ENCODE peak calls at places on chromosomes 1 and 21, in five cellular contexts. V is small intestine, E is endothelial cell of umbilical vein, O is uterus, W is esophagus muscularis mucosa. Y is an unnamed sample.

GRCh38 chr1:172477216-172477615 is 33.3 kb upstream of the PIGC start:
- DNase-seq in V (no peak), E (no peak), O (no peak), W (no peak), Y (no peak)

GRCh38 chr1:29685387-29685786 is 449.1 kb downstream of the PTPRU start:
- DNase-seq in V (no peak), E (no peak), O (no peak), W (no peak), Y (no peak)

GRCh38 chr1:88973520-88974137 is 18.8 kb downstream of the KYAT3 start:
- DNase-seq in V (peak; percentile 45), E (peak; percentile 55), O (no peak), W (no peak), Y (no peak)

GRCh38 chr1:171860696-171861095 is 19.4 kb downstream of the DNM3 start:
- DNase-seq in V (no peak), E (no peak), O (no peak), W (no peak), Y (no peak)

GRCh38 chr21:46287541-46287940 is 1.4 kb downstream of the YBEY start:
- DNase-seq in V (no peak), E (no peak), O (no peak), W (no peak), Y (no peak)

GRCh38 chr1:212368073-212368484 is 46.6 kb downstream of the PACC1 start:
- DNase-seq in V (peak; percentile 77), E (peak; percentile 68), O (no peak), W (no peak), Y (peak; percentile 27)

GRCh38 chr1:50023292-50024159 is at the start of gene AGBL4:
- DNase-seq in V (peak; percentile 13), E (peak; percentile 5), O (peak; percentile 15), W (no peak), Y (peak; percentile 8)

GRCh38 chr1:112744019-112744578 is 29.0 kb upstream of the PPM1J start:
- DNase-seq in V (peak; percentile 23), E (peak; percentile 25), O (peak; percentile 26), W (no peak), Y (no peak)

GRCh38 chr1:205056188-205056611 is 13.2 kb downstream of the CNTN2 start:
- DNase-seq in V (no peak), E (no peak), O (no peak), W (no peak), Y (no peak)

GRCh38 chr1:33815061-33815460 is 48.8 kb upstream of the HMGB4 start:
- DNase-seq in V (no peak), E (no peak), O (no peak), W (no peak), Y (no peak)

GRCh38 chr1:107016376-107016978 is 40.0 kb upstream of the PRMT6 start:
- DNase-seq in V (no peak), E (no peak), O (no peak), W (no peak), Y (no peak)

GRCh38 chr1:197559655-197560054 is 215.6 kb downstream of the DENND1B start:
- DNase-seq in V (no peak), E (no peak), O (no peak), W (no peak), Y (no peak)

GRCh38 chr1:169809370-169810095 is 14.8 kb upstream of the METTL18 start:
- DNase-seq in V (peak; percentile 38), E (peak; percentile 58), O (no peak), W (no peak), Y (no peak)

GRCh38 chr1:109625601-109626560 is 6.2 kb downstream of the AMPD2 start:
- DNase-seq in V (no peak), E (no peak), O (no peak), W (peak; percentile 88), Y (no peak)

GRCh38 chr1:19776933-19777332 is 22.8 kb downstream of the TMCO4 start:
- DNase-seq in V (no peak), E (no peak), O (no peak), W (no peak), Y (no peak)

GRCh38 chr1:247471445-247472016 is 13.6 kb upstream of the OR2B11 start:
- DNase-seq in V (no peak), E (no peak), O (no peak), W (peak; percentile 83), Y (no peak)

GRCh38 chr1:235867903-235868469 is 1.3 kb upstream of the LYST start:
- DNase-seq in V (no peak), E (no peak), O (no peak), W (no peak), Y (peak; percentile 88)
- H3K4me3 ChIP-seq in V (no peak overlapping the region), E (no peak overlapping the region), O (no peak overlapping the region), W (peak overlapping the region; percentile 80), Y (peak overlapping the region; percentile 84)

DNA sequence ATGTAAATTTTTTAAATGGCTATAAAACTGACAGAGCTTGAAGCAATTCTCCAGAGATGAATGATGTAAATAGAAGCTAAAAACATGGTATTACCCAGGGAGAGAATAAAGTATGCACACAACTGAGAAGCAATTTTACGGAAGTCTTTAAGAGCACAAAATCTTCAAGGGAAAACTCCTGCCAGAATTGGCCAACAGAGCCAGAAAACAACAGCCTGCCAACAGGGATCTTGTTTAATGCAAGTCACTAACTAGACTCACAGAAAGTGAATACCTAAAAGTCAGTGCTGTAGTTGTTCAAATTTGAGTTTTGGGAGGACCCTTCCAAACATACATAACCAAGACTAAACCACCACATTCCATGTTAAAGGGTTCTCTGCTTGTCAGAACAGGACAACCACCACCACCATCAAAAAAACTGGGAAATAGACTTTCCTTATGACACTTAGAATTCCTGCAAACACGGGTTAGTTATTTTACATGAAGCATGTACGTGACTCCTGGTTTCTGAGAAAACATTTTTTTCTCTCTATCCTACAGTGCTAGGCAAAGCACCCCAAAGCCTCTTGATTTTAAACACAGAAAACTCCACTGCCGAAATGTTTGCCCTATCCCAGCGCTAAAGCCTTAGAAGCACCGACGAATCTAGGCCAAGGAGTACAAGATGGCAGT is 1.6 kb downstream of the EPS15 start:
- DNase-seq in V (peak; percentile 31), E (peak; percentile 49), O (no peak), W (no peak), Y (no peak)
- H3K4me1 ChIP-seq in V (peaks cover 6% of the 10 kb centered on the region), E (peaks cover 30% of the 10 kb centered on the region), O (peaks cover 5% of the 10 kb centered on the region), W (peaks cover 35% of the 10 kb centered on the region), Y (peaks cover 51% of the 10 kb centered on the region)

GRCh38 chr1:156497743-156498446 is 2.7 kb downstream of the MEF2D start:
- DNase-seq in V (no peak), E (no peak), O (no peak), W (no peak), Y (no peak)

GRCh38 chr1:156496211-156496761 is 4.3 kb downstream of the MEF2D start:
- DNase-seq in V (no peak), E (no peak), O (no peak), W (no peak), Y (no peak)

GRCh38 chr1:156495401-156496140 is 5.0 kb downstream of the MEF2D start:
- DNase-seq in V (no peak), E (no peak), O (peak; percentile 62), W (no peak), Y (no peak)

GRCh38 chr1:156498447-156499193 is 2.0 kb downstream of the MEF2D start:
- DNase-seq in V (no peak), E (peak; percentile 86), O (no peak), W (no peak), Y (no peak)

GRCh38 chr1:156497078-156497742 is 3.4 kb downstream of the MEF2D start:
- DNase-seq in V (peak; percentile 57), E (no peak), O (no peak), W (no peak), Y (no peak)
- H3K4me3 ChIP-seq in V (peak overlapping the region; percentile 7), E (no peak overlapping the region), O (no peak overlapping the region), W (peak overlapping the region; percentile 92), Y (peak overlapping the region; percentile 31)

GRCh38 chr1:51488372-51489050 is 30.6 kb downstream of the EPS15 start:
- DNase-seq in V (no peak), E (peak; percentile 38), O (no peak), W (no peak), Y (no peak)

GRCh38 chr1:51491166-51491981 is 27.7 kb downstream of the EPS15 start:
- DNase-seq in V (peak; percentile 67), E (no peak), O (no peak), W (no peak), Y (no peak)

GRCh38 chr1:51487628-51488027 is 31.4 kb downstream of the EPS15 start:
- DNase-seq in V (peak; percentile 80), E (no peak), O (no peak), W (no peak), Y (no peak)

GRCh38 chr1:51494138-51494830 is 24.8 kb downstream of the EPS15 start:
- DNase-seq in V (peak; percentile 74), E (no peak), O (no peak), W (no peak), Y (no peak)

DNA sequence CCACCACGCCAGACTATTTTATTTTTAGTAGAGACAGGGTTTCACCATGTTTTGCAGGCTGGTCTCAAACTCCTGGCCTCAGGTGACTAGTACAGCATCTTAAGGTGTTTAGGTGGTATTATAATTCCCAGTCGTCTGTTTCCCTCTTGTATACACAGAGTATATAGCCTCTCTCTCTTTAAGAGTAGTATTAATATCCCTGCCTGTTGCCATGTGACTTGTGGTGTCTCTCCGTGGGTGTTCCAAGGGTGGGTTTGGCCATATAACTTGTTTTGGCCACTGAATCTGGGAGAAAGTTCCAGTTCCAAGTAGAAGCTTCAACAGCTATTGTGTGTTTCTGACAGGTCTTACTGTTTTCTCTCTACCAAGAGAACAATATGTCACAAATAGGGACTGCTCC is 29.6 kb downstream of the EPS15 start:
- DNase-seq in V (no peak), E (no peak), O (no peak), W (no peak), Y (no peak)
- H3K4me1 ChIP-seq in V (peaks cover 12% of the 10 kb centered on the region), E (peaks cover 4% of the 10 kb centered on the region), O (no peaks in the 10 kb centered on the region), W (peaks cover 39% of the 10 kb centered on the region), Y (peaks cover 35% of the 10 kb centered on the region)

GRCh38 chr1:24748191-24749121 is 3.2 kb downstream of the CLIC4 start:
- DNase-seq in V (no peak), E (no peak), O (no peak), W (no peak), Y (no peak)

GRCh38 chr1:24751833-24752232 is 6.6 kb downstream of the CLIC4 start:
- DNase-seq in V (no peak), E (no peak), O (no peak), W (no peak), Y (no peak)

GRCh38 chr1:24749257-24749656 is 4.0 kb downstream of the CLIC4 start:
- DNase-seq in V (no peak), E (no peak), O (no peak), W (no peak), Y (no peak)

GRCh38 chr1:24752305-24752704 is 7.1 kb downstream of the CLIC4 start:
- DNase-seq in V (no peak), E (no peak), O (no peak), W (peak; percentile 62), Y (no peak)

DNA sequence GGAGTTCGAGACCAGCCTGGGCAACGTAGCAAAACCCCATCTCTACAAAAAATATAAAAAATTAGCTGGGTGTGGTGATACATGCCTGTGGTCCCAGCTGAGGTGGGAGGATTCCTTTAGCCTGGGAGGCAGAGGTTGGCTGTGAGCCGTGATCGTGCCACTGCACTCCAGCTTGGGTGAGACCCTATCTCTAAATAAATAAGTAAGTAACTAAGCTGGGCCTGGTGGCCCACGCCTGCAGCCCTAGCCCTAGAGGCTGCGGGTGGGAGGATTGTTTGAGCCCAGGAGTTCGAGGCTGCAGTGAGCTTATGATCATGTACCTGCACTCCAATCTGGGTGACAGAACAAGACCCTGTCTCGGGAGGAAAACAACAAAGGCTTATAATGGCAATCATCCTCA is 4.6 kb downstream of the CLIC4 start:
- DNase-seq in V (no peak), E (no peak), O (no peak), W (no peak), Y (no peak)
- H3K4me3 ChIP-seq in V (no peak overlapping the region), E (no peak overlapping the region), O (no peak overlapping the region), W (no peak overlapping the region), Y (no peak overlapping the region)

GRCh38 chr21:38914071-38914491 is 108.4 kb downstream of the ETS2 start:
- DNase-seq in V (no peak), E (no peak), O (no peak), W (no peak), Y (no peak)
- H3K4me1 ChIP-seq in V (peaks cover 11% of the 10 kb centered on the region), E (peaks cover 3% of the 10 kb centered on the region), O (peaks cover 8% of the 10 kb centered on the region), W (peaks cover 34% of the 10 kb centered on the region), Y (no peaks in the 10 kb centered on the region)

GRCh38 chr1:94071391-94071790 is 49.6 kb downstream of the ABCA4 start:
- DNase-seq in V (no peak), E (no peak), O (no peak), W (no peak), Y (no peak)
- H3K4me3 ChIP-seq in V (no peak overlapping the region), E (no peak overlapping the region), O (no peak overlapping the region), W (no peak overlapping the region), Y (no peak overlapping the region)